ENCODE peak calls at places on chromosomes 5 and 9, in nine cellular contexts. H is breast epithelium; U is CD4-positive, CD25-positive, alpha-beta regulatory T cell; E is right lobe of liver; M is HCT116; J is SJCRH30; W is SJSA1; G is hepatocyte; B is neural progenitor cell. Y is an unnamed sample.

GRCh38 chr9:18502546-18502945 is 28.6 kb downstream of the ADAMTSL1 start:
- DNase-seq in H (no peak), U (no peak), E (no peak), M (no peak), J (no peak), W (no peak), G (no peak), B (no peak), Y (no peak)

GRCh38 chr9:73038613-73039012 is 85.8 kb upstream of the ALDH1A1 start:
- DNase-seq in H (no peak), U (no peak), E (peak; percentile 29), M (no peak), J (peak; percentile 67), W (no peak), G (no peak), B (no peak), Y (no peak)

GRCh38 chr5:172866802-172867748 is 33.0 kb downstream of the ERGIC1 start:
- DNase-seq in H (no peak), U (no peak), E (peak; percentile 48), M (no peak), J (peak; percentile 42), W (no peak), G (no peak), B (no peak), Y (no peak)

GRCh38 chr5:17912794-17913193 is 278.5 kb downstream of the TAF11L14 start:
- DNase-seq in H (no peak), U (no peak), E (no peak), M (no peak), J (no peak), W (no peak), G (no peak), B (no peak), Y (no peak)

GRCh38 chr5:1432296-1432695 is 12.9 kb downstream of the SLC6A3 start:
- DNase-seq in H (peak; percentile 37), U (no peak), E (no peak), M (no peak), J (no peak), W (peak; percentile 39), G (no peak), B (no peak), Y (peak; percentile 70)

GRCh38 chr9:82799300-82799699 is 263.6 kb downstream of the RASEF start:
- DNase-seq in H (no peak), U (no peak), E (no peak), M (no peak), J (peak; percentile 72), W (no peak), G (no peak), B (no peak), Y (no peak)

GRCh38 chr9:135480071-135480941 is 724 bp downstream of the PPP1R26 start:
- DNase-seq in H (no peak), U (no peak), E (no peak), M (no peak), J (peak; percentile 62), W (no peak), G (peak; percentile 66), B (peak; percentile 65), Y (no peak)

GRCh38 chr5:77852068-77852513 is 76.0 kb upstream of the TBCA start:
- DNase-seq in H (no peak), U (no peak), E (no peak), M (no peak), J (no peak), W (no peak), G (no peak), B (no peak), Y (no peak)

DNA sequence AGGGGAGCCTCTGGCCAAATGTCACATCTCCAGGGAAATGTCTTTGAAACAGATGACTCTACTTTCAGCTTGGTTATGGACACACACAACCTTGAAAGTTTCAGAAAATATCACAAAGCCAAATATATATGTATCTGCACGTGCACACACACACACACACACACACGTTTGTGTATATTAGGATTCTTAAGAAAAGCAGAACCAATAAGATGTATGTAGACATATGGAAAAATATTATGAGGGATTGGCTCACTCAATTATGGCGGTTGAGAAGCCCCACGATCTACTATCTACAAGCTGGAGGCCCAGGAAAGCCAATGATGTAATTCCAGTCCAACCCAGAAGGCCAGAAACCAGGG is 194.9 kb downstream of the PALM2AKAP2 start:
- DNase-seq in H (no peak), U (no peak), E (no peak), M (no peak), J (no peak), W (no peak), G (no peak), B (no peak), Y (no peak)
- H3K4me1 ChIP-seq in H (no peaks in the 10 kb centered on the region), U (peaks cover 42% of the 10 kb centered on the region), E (peaks cover 30% of the 10 kb centered on the region), M (no peaks in the 10 kb centered on the region), J (no peaks in the 10 kb centered on the region), W (no peaks in the 10 kb centered on the region), G (no peaks in the 10 kb centered on the region), B (no peaks in the 10 kb centered on the region), Y (no peaks in the 10 kb centered on the region)

GRCh38 chr9:70475211-70475610 is 60.8 kb upstream of the KLF9 start:
- DNase-seq in H (no peak), U (no peak), E (no peak), M (no peak), J (no peak), W (no peak), G (peak; percentile 50), B (no peak), Y (no peak)

GRCh38 chr9:70480405-70480980 is 66.0 kb upstream of the KLF9 start:
- DNase-seq in H (peak; percentile 82), U (no peak), E (peak; percentile 73), M (no peak), J (no peak), W (no peak), G (peak; percentile 87), B (no peak), Y (peak; percentile 77)

GRCh38 chr9:70477146-70477745 is 62.8 kb upstream of the KLF9 start:
- DNase-seq in H (no peak), U (no peak), E (no peak), M (no peak), J (peak; percentile 51), W (no peak), G (no peak), B (no peak), Y (no peak)

GRCh38 chr9:70479880-70480291 is 65.4 kb upstream of the KLF9 start:
- DNase-seq in H (no peak), U (no peak), E (no peak), M (no peak), J (peak; percentile 27), W (peak; percentile 51), G (peak; percentile 50), B (peak; percentile 20), Y (no peak)

DNA sequence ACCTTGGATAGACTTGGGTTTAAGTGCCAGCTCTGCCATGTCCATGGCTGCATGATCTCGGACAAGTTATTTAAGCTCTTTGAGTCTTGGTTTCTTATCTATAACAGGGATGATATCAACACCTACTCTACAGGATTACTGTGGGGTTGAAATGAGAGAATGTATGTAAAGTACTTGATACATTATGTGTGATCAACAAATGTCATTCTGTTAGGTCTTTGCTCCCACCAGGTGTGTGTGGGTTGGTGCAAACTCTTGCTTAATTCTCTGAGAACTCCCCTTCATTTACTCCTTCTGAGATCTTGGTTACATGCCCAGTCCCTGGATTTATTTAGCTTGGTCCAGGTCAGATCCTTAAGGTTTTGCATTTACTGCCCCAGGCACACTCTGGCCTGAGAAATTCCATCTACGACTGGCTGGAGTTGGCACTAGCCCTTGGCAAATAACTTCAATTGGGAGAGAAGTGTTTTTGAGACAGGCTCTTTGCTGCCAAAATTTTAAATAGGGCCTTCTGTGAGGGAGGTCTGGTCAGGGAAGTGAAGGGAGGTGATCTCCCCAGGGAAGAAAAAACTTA is 63.5 kb upstream of the KLF9 start:
- DNase-seq in H (no peak), U (no peak), E (no peak), M (no peak), J (no peak), W (no peak), G (no peak), B (no peak), Y (no peak)
- H3K4me1 ChIP-seq in H (peaks cover 45% of the 10 kb centered on the region), U (no peaks in the 10 kb centered on the region), E (peaks cover 67% of the 10 kb centered on the region), M (peaks cover 18% of the 10 kb centered on the region), J (peaks cover 28% of the 10 kb centered on the region), W (peaks cover 39% of the 10 kb centered on the region), G (peaks cover 46% of the 10 kb centered on the region), B (peaks cover 11% of the 10 kb centered on the region), Y (peaks cover 79% of the 10 kb centered on the region)

GRCh38 chr9:133702798-133703570 is 35.2 kb downstream of the SARDH start:
- DNase-seq in H (no peak), U (no peak), E (peak; percentile 15), M (no peak), J (no peak), W (no peak), G (no peak), B (no peak), Y (peak; percentile 26)

GRCh38 chr9:133705576-133705975 is 32.6 kb downstream of the SARDH start:
- DNase-seq in H (no peak), U (no peak), E (peak; percentile 5), M (no peak), J (no peak), W (no peak), G (no peak), B (no peak), Y (no peak)

GRCh38 chr9:133701981-133702797 is 36.0 kb downstream of the SARDH start:
- DNase-seq in H (no peak), U (peak; percentile 51), E (peak; percentile 24), M (no peak), J (peak; percentile 70), W (no peak), G (peak; percentile 59), B (no peak), Y (peak; percentile 33)

GRCh38 chr9:133704711-133705181 is 33.4 kb downstream of the SARDH start:
- DNase-seq in H (no peak), U (no peak), E (peak; percentile 4), M (no peak), J (no peak), W (no peak), G (no peak), B (no peak), Y (peak; percentile 70)

DNA sequence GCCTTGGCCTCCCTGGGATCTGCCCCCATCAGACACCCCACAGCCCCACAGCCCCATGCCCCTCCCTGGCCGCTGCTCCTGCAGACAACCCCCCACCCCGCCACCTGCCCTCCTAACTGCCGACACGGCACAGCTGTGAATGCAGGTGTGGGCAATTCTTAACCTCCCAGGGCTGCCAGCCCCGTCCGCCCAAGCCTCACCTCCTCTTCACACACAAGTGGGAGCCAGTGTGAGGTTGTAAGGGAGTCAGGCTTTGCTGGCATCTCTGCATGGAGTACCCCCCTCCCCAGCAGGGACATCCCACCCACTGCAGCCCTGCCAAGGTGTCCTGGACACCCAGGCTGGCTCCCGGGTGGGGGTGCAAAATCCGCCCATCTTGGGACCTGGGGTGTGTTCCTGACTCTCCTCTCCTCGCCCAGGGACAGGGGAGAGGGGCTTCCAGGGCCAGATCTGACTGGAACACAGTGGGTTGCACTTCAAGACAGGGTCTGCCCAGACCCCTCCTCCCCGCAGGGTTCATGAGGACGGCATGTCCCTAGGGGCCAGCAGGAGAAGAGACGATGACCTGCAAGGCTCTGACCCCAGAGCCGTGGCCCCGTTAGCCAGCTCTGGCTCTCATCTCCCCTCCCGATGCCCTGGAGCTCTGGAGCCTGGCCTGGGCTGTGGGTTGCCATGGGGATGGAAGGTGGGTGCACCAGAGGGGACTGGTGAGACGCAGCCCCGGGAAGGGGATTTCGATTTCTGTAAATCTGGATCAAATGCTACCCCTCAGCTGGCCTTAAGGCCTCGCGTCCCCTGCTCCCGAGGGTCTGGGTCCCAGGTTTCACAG is 34.4 kb downstream of the SARDH start:
- DNase-seq in H (no peak), U (no peak), E (peak; percentile 10), M (no peak), J (no peak), W (no peak), G (no peak), B (no peak), Y (peak; percentile 68)
- H3K4me1 ChIP-seq in H (no peaks in the 10 kb centered on the region), U (peaks cover 54% of the 10 kb centered on the region), E (no peaks in the 10 kb centered on the region), M (no peaks in the 10 kb centered on the region), J (peaks cover 33% of the 10 kb centered on the region), W (no peaks in the 10 kb centered on the region), G (peaks cover 22% of the 10 kb centered on the region), B (peaks cover 12% of the 10 kb centered on the region), Y (peaks cover 19% of the 10 kb centered on the region)

GRCh38 chr9:70478963-70479641 is 64.6 kb upstream of the KLF9 start:
- DNase-seq in H (peak; percentile 65), U (no peak), E (peak; percentile 40), M (no peak), J (no peak), W (no peak), G (peak; percentile 27), B (no peak), Y (no peak)
- H3K4me1 ChIP-seq in H (peaks cover 50% of the 10 kb centered on the region), U (peaks cover under 1% of the 10 kb centered on the region), E (peaks cover 59% of the 10 kb centered on the region), M (peaks cover 18% of the 10 kb centered on the region), J (peaks cover 28% of the 10 kb centered on the region), W (peaks cover 39% of the 10 kb centered on the region), G (peaks cover 46% of the 10 kb centered on the region), B (peaks cover 11% of the 10 kb centered on the region), Y (peaks cover 44% of the 10 kb centered on the region)